ENCODE peak calls at places on chromosomes 7 and 10, in six cellular contexts. C is NCI-H2081 treated with DMSO at 0.1 percent for 48 hours; X is HS-5; Z is activated naive CD4-positive, alpha-beta T cell; Q is hypothalamus; V is stimulated activated CD8-positive, alpha-beta memory T cell treated with anti-CD3 and anti-CD28 coated beads, Interleukin-15, amount 100 ng/mL, for 1 hour. M is an unnamed sample.

GRCh38 chr10:59833810-59834209 is 72.5 kb downstream of the CCDC6 start:
- DNase-seq in C (no peak), X (no peak), Z (no peak), Q (no peak), V (no peak), M (no peak)

GRCh38 chr7:1743481-1744230 is 73.6 kb downstream of the ELFN1 start:
- DNase-seq in C (no peak), X (no peak), Z (no peak), Q (no peak), V (no peak), M (no peak)

GRCh38 chr10:132393695-132394181 is 3.3 kb upstream of the PWWP2B start:
- DNase-seq in C (no peak), X (no peak), Z (no peak), Q (no peak), V (no peak), M (no peak)

GRCh38 chr7:55185321-55185802 is 166.5 kb downstream of the EGFR start:
- DNase-seq in C (no peak), X (no peak), Z (no peak), Q (no peak), V (no peak), M (no peak)

GRCh38 chr7:142811154-142811737 is 40.5 kb downstream of the PRSS2 start:
- DNase-seq in C (peak; percentile 13), X (no peak), Z (no peak), Q (no peak), V (no peak), M (no peak)

GRCh38 chr10:77601488-77601887 is 36.1 kb downstream of the KCNMA1 start:
- DNase-seq in C (no peak), X (no peak), Z (no peak), Q (no peak), V (no peak), M (no peak)

GRCh38 chr7:26127411-26127810 is 24.6 kb upstream of the NFE2L3 start:
- DNase-seq in C (no peak), X (no peak), Z (no peak), Q (no peak), V (no peak), M (no peak)

GRCh38 chr7:157788573-157788972 is 451.8 kb downstream of the DNAJB6 start:
- DNase-seq in C (no peak), X (no peak), Z (no peak), Q (no peak), V (no peak), M (no peak)

GRCh38 chr7:2197436-2198155 is 35.1 kb downstream of the MAD1L1 start:
- DNase-seq in C (no peak), X (no peak), Z (no peak), Q (no peak), V (no peak), M (no peak)

GRCh38 chr10:89589091-89589725 is 53.8 kb upstream of the SLC16A12 start:
- DNase-seq in C (no peak), X (no peak), Z (no peak), Q (no peak), V (no peak), M (no peak)

GRCh38 chr10:112294169-112294568 is 11.0 kb downstream of the TECTB start:
- DNase-seq in C (no peak), X (no peak), Z (no peak), Q (no peak), V (no peak), M (no peak)

GRCh38 chr10:13099144-13099665 is 758 bp upstream of the OPTN start:
- DNase-seq in C (no peak), X (peak; percentile 24), Z (no peak), Q (peak; percentile 38), V (no peak), M (no peak)

GRCh38 chr7:134943785-134944400 is 42.4 kb upstream of the AGBL3 start:
- DNase-seq in C (no peak), X (no peak), Z (no peak), Q (no peak), V (no peak), M (no peak)

GRCh38 chr10:2122431-2123124 is 385.3 kb upstream of the ADARB2 start:
- DNase-seq in C (no peak), X (no peak), Z (no peak), Q (no peak), V (no peak), M (no peak)

GRCh38 chr7:132750530-132751281 is 174.4 kb upstream of the PLXNA4 start:
- DNase-seq in C (no peak), X (no peak), Z (no peak), Q (no peak), V (no peak), M (no peak)

GRCh38 chr10:6445671-6446278 is 134.3 kb downstream of the PRKCQ start:
- DNase-seq in C (no peak), X (no peak), Z (peak; percentile 15), Q (peak; percentile 27), V (peak; percentile 41), M (no peak)

GRCh38 chr7:4784799-4785198 is 9.4 kb downstream of the AP5Z1 start:
- DNase-seq in C (no peak), X (no peak), Z (no peak), Q (no peak), V (no peak), M (no peak)

GRCh38 chr7:28575241-28575643 is 162.9 kb downstream of the CREB5 start:
- DNase-seq in C (no peak), X (peak; percentile 44), Z (no peak), Q (no peak), V (no peak), M (peak; percentile 8)

GRCh38 chr7:130958846-130959245 is 224.8 kb upstream of the KLF14 start:
- DNase-seq in C (no peak), X (no peak), Z (no peak), Q (no peak), V (no peak), M (no peak)

GRCh38 chr7:26616235-26616634 is 248.2 kb downstream of the SKAP2 start:
- DNase-seq in C (no peak), X (no peak), Z (no peak), Q (no peak), V (no peak), M (no peak)

GRCh38 chr7:84510501-84510900 is 315.9 kb upstream of the SEMA3A start:
- DNase-seq in C (no peak), X (no peak), Z (no peak), Q (no peak), V (no peak), M (no peak)

GRCh38 chr7:92875719-92876118 is 39.3 kb upstream of the CDK6 start:
- DNase-seq in C (no peak), X (no peak), Z (no peak), Q (no peak), V (no peak), M (no peak)